ENCODE peak calls at places on chromosomes 12 and 14, in eight cellular contexts. Z is Calu3, V is thyroid gland, Y is MG63, N is EL, P is NCI-H460, J is ureter, Q is NCI-H1930. I is an unnamed sample.

GRCh38 chr12:91058821-91059220 is 997 bp upstream of the KERA start:
- DNase-seq in Z (no peak), V (no peak), Q (no peak), J (no peak), Y (no peak), P (no peak), N (no peak), I (peak; percentile 30)

GRCh38 chr12:103140217-103140616 is 182.7 kb downstream of the ASCL1 start:
- DNase-seq in J (no peak), P (no peak), Q (no peak), Y (no peak), N (no peak), V (no peak), Z (no peak), I (no peak)

GRCh38 chr12:100348657-100349454 is 8.0 kb upstream of the SLC17A8 start:
- DNase-seq in P (peak; percentile 41), N (peak; percentile 28), Z (no peak), Y (no peak), J (no peak), V (no peak), Q (no peak), I (peak; percentile 75)

GRCh38 chr14:35747379-35747778 is 61.7 kb downstream of the RALGAPA1 start:
- DNase-seq in V (no peak), Y (peak; percentile 19), N (no peak), P (no peak), Z (no peak), J (no peak), Q (no peak), I (no peak)

GRCh38 chr12:6869049-6870021 is 2.0 kb downstream of the TPI1 start:
- DNase-seq in P (peak; percentile 58), Z (peak; percentile 91), N (peak; percentile 71), J (peak; percentile 88), Q (peak; percentile 87), V (peak; percentile 81), Y (peak; percentile 60), I (peak; percentile 82)

GRCh38 chr12:20183563-20183962 is 184.8 kb upstream of the PDE3A start:
- DNase-seq in N (peak; percentile 61), Z (no peak), P (no peak), Y (no peak), J (no peak), Q (no peak), V (no peak), I (no peak)

GRCh38 chr12:45278447-45278846 is 62.6 kb downstream of the ANO6 start:
- DNase-seq in J (no peak), Y (no peak), Q (no peak), V (no peak), P (no peak), N (no peak), Z (no peak), I (no peak)

GRCh38 chr12:124852329-124852831 is 11.3 kb downstream of the SCARB1 start:
- DNase-seq in V (peak; percentile 21), N (peak; percentile 45), P (no peak), Y (no peak), Z (peak; percentile 53), J (peak; percentile 72), Q (no peak), I (no peak)

GRCh38 chr14:63286071-63286470 is 32.7 kb downstream of the GPHB5 start:
- DNase-seq in Y (no peak), Q (no peak), V (no peak), N (no peak), J (no peak), Z (no peak), P (no peak), I (no peak)

GRCh38 chr12:87758271-87758670 is 270.9 kb downstream of the C12orf50 start:
- DNase-seq in Q (no peak), N (no peak), Z (no peak), Y (no peak), P (no peak), J (no peak), V (no peak), I (no peak)

GRCh38 chr14:51547260-51547659 is 104.5 kb upstream of the FRMD6 start:
- DNase-seq in J (peak; percentile 64), Y (peak; percentile 85), Z (peak; percentile 25), Q (no peak), P (peak; percentile 94), N (peak; percentile 99), V (peak; percentile 23), I (peak; percentile 54)

GRCh38 chr14:105495101-105495989 is 4.3 kb downstream of the TEDC1 start:
- DNase-seq in V (no peak), Y (no peak), N (no peak), J (no peak), Z (no peak), P (no peak), Q (no peak), I (no peak)

GRCh38 chr12:3135522-3136461 is 58.6 kb downstream of the TSPAN9 start:
- DNase-seq in Q (peak; percentile 50), Z (peak; percentile 53), P (peak; percentile 65), J (no peak), Y (peak; percentile 24), V (peak; percentile 38), N (peak; percentile 75), I (peak; percentile 79)

GRCh38 chr12:27296674-27297073 is 36.0 kb upstream of the BMAL2 start:
- DNase-seq in P (no peak), V (no peak), Q (no peak), Y (no peak), J (no peak), Z (no peak), N (no peak), I (no peak)

GRCh38 chr12:108622425-108622824 is 11.3 kb downstream of the SELPLG start:
- DNase-seq in N (peak; percentile 45), P (no peak), Y (no peak), J (no peak), Z (no peak), Q (no peak), V (no peak), I (no peak)

GRCh38 chr12:53077030-53077429 is 2.2 kb downstream of the SPRYD3 start:
- DNase-seq in Q (no peak), Y (no peak), P (no peak), J (no peak), V (no peak), N (no peak), Z (no peak), I (no peak)

GRCh38 chr14:69354383-69355154 is 43.5 kb downstream of the ERH start:
- DNase-seq in Q (no peak), N (no peak), J (peak; percentile 58), P (no peak), Y (no peak), Z (peak; percentile 13), V (peak; percentile 29), I (no peak)

GRCh38 chr12:13079440-13079906 is 24.0 kb downstream of the GSG1 start:
- DNase-seq in J (no peak), P (no peak), Q (no peak), N (no peak), Y (no peak), V (no peak), Z (no peak), I (peak; percentile 22)

GRCh38 chr14:69804902-69805301 is 7.9 kb upstream of the SLC10A1 start:
- DNase-seq in Z (no peak), V (no peak), P (no peak), Q (no peak), Y (no peak), N (no peak), J (no peak), I (no peak)

GRCh38 chr14:34614638-34615037 is 15.3 kb downstream of the SNX6 start:
- DNase-seq in Z (no peak), Q (no peak), N (no peak), P (no peak), Y (no peak), V (no peak), J (no peak), I (no peak)

GRCh38 chr14:99792551-99793212 is 531 bp upstream of the EML1 start:
- DNase-seq in P (no peak), Z (no peak), V (peak; percentile 40), Y (no peak), J (no peak), N (peak; percentile 27), Q (no peak), I (no peak)

GRCh38 chr14:52370406-52370911 is 56.3 kb downstream of the PTGER2 start:
- DNase-seq in Q (no peak), P (no peak), V (no peak), N (no peak), Z (no peak), Y (no peak), J (no peak), I (no peak)

GRCh38 chr12:31962076-31962475 is 2.9 kb downstream of the RESF1 start:
- DNase-seq in Q (no peak), Y (no peak), Z (no peak), J (no peak), P (no peak), V (peak; percentile 57), N (no peak), I (no peak)

GRCh38 chr14:59239030-59239429 is 50.6 kb downstream of the DAAM1 start:
- DNase-seq in P (no peak), Y (no peak), J (no peak), Z (no peak), Q (no peak), V (no peak), N (no peak), I (no peak)

GRCh38 chr12:133135747-133136146 is 5.3 kb downstream of the ZNF10 start:
- DNase-seq in J (no peak), Y (no peak), Z (no peak), Q (no peak), N (no peak), P (no peak), V (no peak), I (no peak)